ENCODE peak calls at places on chromosome 11, in eight cellular contexts. One of them, this sample, is unnamed.

GRCh38 chr11:126963603-126964353 is 36.8 kb downstream of the KIRREL3 start:
- DNase-seq in fibroblast of the aortic adventitia: peak; percentile 22
- DNase-seq in endothelial cell: no peak
- DNase-seq in fibroblast of lung: peak; percentile 80
- DNase-seq in fibroblast of mammary gland: peak; percentile 31
- DNase-seq in endodermal cell: no peak
- DNase-seq in B cell: no peak
- DNase-seq in A673: no peak
- DNase-seq in this sample: no peak

GRCh38 chr11:28144808-28145207 is 36.6 kb downstream of the METTL15 start:
- DNase-seq in fibroblast of the aortic adventitia: peak; percentile 5
- DNase-seq in endothelial cell: no peak
- DNase-seq in fibroblast of lung: peak; percentile 70
- DNase-seq in fibroblast of mammary gland: peak; percentile 51
- DNase-seq in endodermal cell: no peak
- DNase-seq in B cell: no peak
- DNase-seq in A673: peak; percentile 54
- DNase-seq in this sample: no peak

GRCh38 chr11:74839971-74840370 is 91.3 kb downstream of the RNF169 start:
- DNase-seq in fibroblast of the aortic adventitia: no peak
- DNase-seq in endothelial cell: no peak
- DNase-seq in fibroblast of lung: peak; percentile 50
- DNase-seq in fibroblast of mammary gland: peak; percentile 35
- DNase-seq in endodermal cell: no peak
- DNase-seq in B cell: no peak
- DNase-seq in A673: no peak
- DNase-seq in this sample: no peak

GRCh38 chr11:102410382-102410784 is 42.2 kb downstream of the TMEM123 start:
- DNase-seq in fibroblast of the aortic adventitia: peak; percentile 47
- DNase-seq in endothelial cell: no peak
- DNase-seq in fibroblast of lung: peak; percentile 57
- DNase-seq in fibroblast of mammary gland: peak; percentile 53
- DNase-seq in endodermal cell: no peak
- DNase-seq in B cell: no peak
- DNase-seq in A673: peak; percentile 29
- DNase-seq in this sample: no peak

GRCh38 chr11:47750725-47751124 is 16.4 kb downstream of the FNBP4 start:
- DNase-seq in fibroblast of the aortic adventitia: no peak
- DNase-seq in endothelial cell: no peak
- DNase-seq in fibroblast of lung: no peak
- DNase-seq in fibroblast of mammary gland: no peak
- DNase-seq in endodermal cell: no peak
- DNase-seq in B cell: no peak
- DNase-seq in A673: no peak
- DNase-seq in this sample: no peak

GRCh38 chr11:72652871-72653615 is 21.2 kb downstream of the PDE2A start:
- DNase-seq in fibroblast of the aortic adventitia: no peak
- DNase-seq in endothelial cell: no peak
- DNase-seq in fibroblast of lung: no peak
- DNase-seq in fibroblast of mammary gland: no peak
- DNase-seq in endodermal cell: peak; percentile 90
- DNase-seq in B cell: no peak
- DNase-seq in A673: no peak
- DNase-seq in this sample: peak; percentile 79

GRCh38 chr11:60950933-60951610 is 904 bp downstream of the SLC15A3 start:
- DNase-seq in fibroblast of the aortic adventitia: no peak
- DNase-seq in endothelial cell: peak; percentile 27
- DNase-seq in fibroblast of lung: no peak
- DNase-seq in fibroblast of mammary gland: no peak
- DNase-seq in endodermal cell: peak; percentile 80
- DNase-seq in B cell: no peak
- DNase-seq in A673: no peak
- DNase-seq in this sample: no peak

GRCh38 chr11:131656179-131656838 is 285.9 kb downstream of the NTM start:
- DNase-seq in fibroblast of the aortic adventitia: no peak
- DNase-seq in endothelial cell: no peak
- DNase-seq in fibroblast of lung: no peak
- DNase-seq in fibroblast of mammary gland: no peak
- DNase-seq in endodermal cell: peak; percentile 92
- DNase-seq in B cell: no peak
- DNase-seq in A673: no peak
- DNase-seq in this sample: no peak

GRCh38 chr11:69691449-69691848 is 12.4 kb downstream of the FGF19 start:
- DNase-seq in fibroblast of the aortic adventitia: peak; percentile 64
- DNase-seq in endothelial cell: no peak
- DNase-seq in fibroblast of lung: no peak
- DNase-seq in fibroblast of mammary gland: no peak
- DNase-seq in endodermal cell: no peak
- DNase-seq in B cell: no peak
- DNase-seq in A673: no peak
- DNase-seq in this sample: no peak

GRCh38 chr11:84714316-84714780 is 912.8 kb downstream of the DLG2 start:
- DNase-seq in fibroblast of the aortic adventitia: peak; percentile 13
- DNase-seq in endothelial cell: peak; percentile 79
- DNase-seq in fibroblast of lung: peak; percentile 41
- DNase-seq in fibroblast of mammary gland: peak; percentile 53
- DNase-seq in endodermal cell: peak; percentile 93
- DNase-seq in B cell: no peak
- DNase-seq in A673: peak; percentile 80
- DNase-seq in this sample: peak; percentile 33

GRCh38 chr11:93020248-93021088 is 51.0 kb downstream of the MTNR1B start:
- DNase-seq in fibroblast of the aortic adventitia: peak; percentile 96
- DNase-seq in endothelial cell: no peak
- DNase-seq in fibroblast of lung: peak; percentile 91
- DNase-seq in fibroblast of mammary gland: peak; percentile 93
- DNase-seq in endodermal cell: no peak
- DNase-seq in B cell: no peak
- DNase-seq in A673: peak; percentile 49
- DNase-seq in this sample: no peak

GRCh38 chr11:64093233-64094039 is 57.7 kb downstream of the FLRT1 start:
- DNase-seq in fibroblast of the aortic adventitia: no peak
- DNase-seq in endothelial cell: no peak
- DNase-seq in fibroblast of lung: no peak
- DNase-seq in fibroblast of mammary gland: no peak
- DNase-seq in endodermal cell: no peak
- DNase-seq in B cell: no peak
- DNase-seq in A673: no peak
- DNase-seq in this sample: no peak

GRCh38 chr11:78417888-78418583 is 416 bp upstream of the GAB2 start:
- DNase-seq in fibroblast of the aortic adventitia: peak; percentile 64
- DNase-seq in endothelial cell: peak; percentile 92
- DNase-seq in fibroblast of lung: peak; percentile 73
- DNase-seq in fibroblast of mammary gland: peak; percentile 56
- DNase-seq in endodermal cell: peak; percentile 92
- DNase-seq in B cell: peak; percentile 84
- DNase-seq in A673: peak; percentile 94
- DNase-seq in this sample: peak; percentile 92

GRCh38 chr11:32874144-32874543 is 18.5 kb upstream of the QSER1 start:
- DNase-seq in fibroblast of the aortic adventitia: no peak
- DNase-seq in endothelial cell: no peak
- DNase-seq in fibroblast of lung: no peak
- DNase-seq in fibroblast of mammary gland: no peak
- DNase-seq in endodermal cell: peak; percentile 61
- DNase-seq in B cell: no peak
- DNase-seq in A673: no peak
- DNase-seq in this sample: no peak

DNA sequence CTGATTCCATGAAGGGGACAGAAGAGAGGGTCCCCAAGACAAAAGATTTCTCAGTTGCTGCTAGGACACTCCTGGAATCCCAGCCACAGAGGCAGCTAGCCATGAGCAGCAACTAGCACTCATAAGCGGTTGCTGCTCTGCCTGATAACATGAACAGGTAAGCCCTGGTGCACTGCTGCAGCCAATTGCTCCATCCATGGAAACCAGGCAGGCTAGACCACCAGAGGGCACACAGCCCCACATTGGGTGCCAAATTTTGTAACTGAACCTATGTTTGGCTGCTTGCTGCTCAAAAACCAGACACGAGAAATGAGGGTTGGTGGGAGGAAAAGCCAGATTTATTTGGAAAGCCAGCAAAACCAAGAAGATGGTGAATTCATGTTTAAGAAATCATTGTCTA is 21.9 kb upstream of the QSER1 start:
- DNase-seq in fibroblast of the aortic adventitia: no peak
- DNase-seq in endothelial cell: peak; percentile 41
- DNase-seq in fibroblast of lung: no peak
- DNase-seq in fibroblast of mammary gland: no peak
- DNase-seq in endodermal cell: peak; percentile 88
- DNase-seq in B cell: no peak
- DNase-seq in A673: peak; percentile 77
- DNase-seq in this sample: peak; percentile 27
- TF ChIP-seq CTCF in fibroblast of the aortic adventitia: peak; percentile 19
- TF ChIP-seq CTCF in endothelial cell: peak; percentile 37
- TF ChIP-seq CTCF in fibroblast of lung: peak; percentile 29
- TF ChIP-seq CTCF in fibroblast of mammary gland: peak; percentile 36
- TF ChIP-seq CTCF in endodermal cell: peak; percentile 79
- TF ChIP-seq CTCF in B cell: peak; percentile 43
- TF ChIP-seq CTCF in A673: peak; percentile 89
- TF ChIP-seq CTCF in this sample: no peak

DNA sequence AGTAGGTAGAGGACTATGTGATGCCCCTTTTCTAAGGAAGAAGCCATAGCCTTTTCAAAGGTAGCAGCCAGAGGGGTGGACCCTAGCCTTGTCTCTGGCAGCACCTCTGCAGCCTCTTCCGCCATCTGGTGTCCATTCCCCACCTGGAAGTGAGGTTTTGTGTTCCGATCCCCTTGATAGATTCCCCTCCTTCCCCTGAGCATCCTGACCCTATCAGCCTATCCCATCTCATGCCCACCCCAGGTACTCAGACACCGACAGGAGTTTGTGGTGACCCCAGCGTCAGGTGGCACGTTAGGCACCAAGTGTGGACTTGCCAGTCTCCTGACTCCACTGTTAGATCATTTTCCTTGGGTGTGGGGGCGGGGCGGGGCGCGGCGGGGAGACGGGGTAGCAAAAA is 398 bp upstream of the FAM89B start:
- DNase-seq in fibroblast of the aortic adventitia: peak; percentile 54
- DNase-seq in endothelial cell: no peak
- DNase-seq in fibroblast of lung: no peak
- DNase-seq in fibroblast of mammary gland: peak; percentile 58
- DNase-seq in endodermal cell: peak; percentile 88
- DNase-seq in B cell: no peak
- DNase-seq in A673: peak; percentile 65
- DNase-seq in this sample: no peak
- TF ChIP-seq CTCF in fibroblast of the aortic adventitia: peak; percentile 47
- TF ChIP-seq CTCF in endothelial cell: no peak
- TF ChIP-seq CTCF in fibroblast of lung: peak; percentile 42
- TF ChIP-seq CTCF in fibroblast of mammary gland: peak; percentile 40
- TF ChIP-seq CTCF in endodermal cell: peak; percentile 73
- TF ChIP-seq CTCF in B cell: no peak
- TF ChIP-seq CTCF in A673: peak; percentile 47
- TF ChIP-seq CTCF in this sample: no peak

GRCh38 chr11:82775736-82776346 is 42.2 kb upstream of the FAM181B start:
- DNase-seq in fibroblast of the aortic adventitia: peak; percentile 61
- DNase-seq in endothelial cell: peak; percentile 71
- DNase-seq in fibroblast of lung: peak; percentile 15
- DNase-seq in fibroblast of mammary gland: peak; percentile 57
- DNase-seq in endodermal cell: peak; percentile 93
- DNase-seq in B cell: no peak
- DNase-seq in A673: peak; percentile 89
- DNase-seq in this sample: peak; percentile 39
- TF ChIP-seq CTCF in fibroblast of the aortic adventitia: peak; percentile 94
- TF ChIP-seq CTCF in endothelial cell: peak; percentile 53
- TF ChIP-seq CTCF in fibroblast of lung: peak; percentile 77
- TF ChIP-seq CTCF in fibroblast of mammary gland: peak; percentile 94
- TF ChIP-seq CTCF in endodermal cell: peak; percentile 90
- TF ChIP-seq CTCF in B cell: peak; percentile 44
- TF ChIP-seq CTCF in A673: peak; percentile 98
- TF ChIP-seq CTCF in this sample: peak; percentile 56

GRCh38 chr11:46367916-46368267 is 13.6 kb upstream of the MDK start:
- DNase-seq in fibroblast of the aortic adventitia: no peak
- DNase-seq in endothelial cell: no peak
- DNase-seq in fibroblast of lung: no peak
- DNase-seq in fibroblast of mammary gland: no peak
- DNase-seq in endodermal cell: no peak
- DNase-seq in B cell: no peak
- DNase-seq in A673: no peak
- DNase-seq in this sample: no peak
- TF ChIP-seq CTCF in fibroblast of the aortic adventitia: no peak
- TF ChIP-seq CTCF in endothelial cell: no peak
- TF ChIP-seq CTCF in fibroblast of lung: no peak
- TF ChIP-seq CTCF in fibroblast of mammary gland: no peak
- TF ChIP-seq CTCF in endodermal cell: no peak
- TF ChIP-seq CTCF in B cell: peak; percentile 42
- TF ChIP-seq CTCF in A673: no peak
- TF ChIP-seq CTCF in this sample: peak; percentile 32

GRCh38 chr11:71395010-71395560 is 53.1 kb downstream of the DHCR7 start:
- DNase-seq in fibroblast of the aortic adventitia: no peak
- DNase-seq in endothelial cell: no peak
- DNase-seq in fibroblast of lung: no peak
- DNase-seq in fibroblast of mammary gland: no peak
- DNase-seq in endodermal cell: no peak
- DNase-seq in B cell: no peak
- DNase-seq in A673: no peak
- DNase-seq in this sample: no peak
- TF ChIP-seq CTCF in fibroblast of the aortic adventitia: no peak
- TF ChIP-seq CTCF in endothelial cell: no peak
- TF ChIP-seq CTCF in fibroblast of lung: no peak
- TF ChIP-seq CTCF in fibroblast of mammary gland: no peak
- TF ChIP-seq CTCF in endodermal cell: no peak
- TF ChIP-seq CTCF in B cell: no peak
- TF ChIP-seq CTCF in A673: no peak
- TF ChIP-seq CTCF in this sample: no peak

GRCh38 chr11:121864660-121865059 is 251.4 kb downstream of the BLID start:
- DNase-seq in fibroblast of the aortic adventitia: no peak
- DNase-seq in endothelial cell: no peak
- DNase-seq in fibroblast of lung: no peak
- DNase-seq in fibroblast of mammary gland: no peak
- DNase-seq in endodermal cell: no peak
- DNase-seq in B cell: no peak
- DNase-seq in A673: peak; percentile 15
- DNase-seq in this sample: no peak
- TF ChIP-seq CTCF in fibroblast of the aortic adventitia: no peak
- TF ChIP-seq CTCF in endothelial cell: no peak
- TF ChIP-seq CTCF in fibroblast of lung: no peak
- TF ChIP-seq CTCF in fibroblast of mammary gland: peak; percentile 10
- TF ChIP-seq CTCF in endodermal cell: peak; percentile 46
- TF ChIP-seq CTCF in B cell: no peak
- TF ChIP-seq CTCF in A673: peak; percentile 30
- TF ChIP-seq CTCF in this sample: no peak

GRCh38 chr11:62545437-62546243 is 966 bp downstream of the AHNAK start:
- DNase-seq in fibroblast of the aortic adventitia: peak; percentile 95
- DNase-seq in endothelial cell: peak; percentile 64
- DNase-seq in fibroblast of lung: peak; percentile 94
- DNase-seq in fibroblast of mammary gland: peak; percentile 93
- DNase-seq in endodermal cell: peak; percentile 93
- DNase-seq in B cell: peak; percentile 54
- DNase-seq in A673: peak; percentile 97
- DNase-seq in this sample: no peak
- TF ChIP-seq CTCF in fibroblast of the aortic adventitia: peak; percentile 11
- TF ChIP-seq CTCF in endothelial cell: no peak
- TF ChIP-seq CTCF in fibroblast of lung: no peak
- TF ChIP-seq CTCF in fibroblast of mammary gland: no peak
- TF ChIP-seq CTCF in endodermal cell: peak; percentile 38
- TF ChIP-seq CTCF in B cell: no peak
- TF ChIP-seq CTCF in A673: no peak
- TF ChIP-seq CTCF in this sample: no peak

GRCh38 chr11:22778642-22779041 is 51.0 kb downstream of the SVIP start:
- DNase-seq in fibroblast of the aortic adventitia: no peak
- DNase-seq in endothelial cell: no peak
- DNase-seq in fibroblast of lung: no peak
- DNase-seq in fibroblast of mammary gland: no peak
- DNase-seq in endodermal cell: no peak
- DNase-seq in B cell: no peak
- DNase-seq in A673: no peak
- DNase-seq in this sample: no peak
- TF ChIP-seq CTCF in fibroblast of the aortic adventitia: no peak
- TF ChIP-seq CTCF in endothelial cell: no peak
- TF ChIP-seq CTCF in fibroblast of lung: no peak
- TF ChIP-seq CTCF in fibroblast of mammary gland: no peak
- TF ChIP-seq CTCF in endodermal cell: peak; percentile 59
- TF ChIP-seq CTCF in B cell: no peak
- TF ChIP-seq CTCF in A673: no peak
- TF ChIP-seq CTCF in this sample: no peak

This sample was measured in glutamatergic neuron.